ENCODE peak calls at places on chromosomes 13 and 19, in seven cellular contexts. Q is BE2C; I is heart right ventricle; O is right lobe of liver; T is mammary epithelial cell; U is cardiac muscle cell; C is CD8-positive, alpha-beta memory T cell. L is an unnamed sample. For H3K9me3, the result is how much of the 10 kb centered on the place peaks cover.

GRCh38 chr13:30791354-30791921 is 56.1 kb downstream of the ALOX5AP start:
- DNase-seq in Q (peak), I (peak), O (no peak), T (no peak), U (no peak), C (no peak), L (no peak)

GRCh38 chr13:41467546-41467945 is 10.2 kb downstream of the RGCC start:
- DNase-seq in Q (no peak), I (no peak), O (no peak), T (no peak), U (no peak), C (no peak), L (no peak)

GRCh38 chr13:37074703-37075102 is 15.2 kb upstream of the SUPT20H start:
- DNase-seq in Q (no peak), I (no peak), O (no peak), T (peak), U (peak), C (no peak), L (peak)

GRCh38 chr19:55502197-55502952 is 14.1 kb downstream of the SSC5D start:
- DNase-seq in Q (no peak), I (no peak), O (no peak), T (no peak), U (no peak), C (no peak), L (no peak)

GRCh38 chr13:49908637-49909036 is 27.5 kb downstream of the SPRYD7 start:
- DNase-seq in Q (no peak), I (no peak), O (no peak), T (no peak), U (no peak), C (no peak), L (peak)

GRCh38 chr19:10836478-10837325 is 690 bp upstream of the TMED1 start:
- DNase-seq in Q (peak), I (peak), O (peak), T (peak), U (peak), C (peak), L (peak)

GRCh38 chr13:114121496-114122466 is 10.6 kb downstream of the RASA3 start:
- DNase-seq in Q (no peak), I (no peak), O (no peak), T (no peak), U (no peak), C (no peak), L (no peak)

GRCh38 chr19:6577410-6578125 is 13.4 kb downstream of the CD70 start:
- DNase-seq in Q (no peak), I (no peak), O (no peak), T (peak), U (no peak), C (no peak), L (peak)

GRCh38 chr19:52115526-52116053 is 20.0 kb upstream of the ZNF841 start:
- DNase-seq in Q (no peak), I (no peak), O (no peak), T (no peak), U (no peak), C (no peak), L (no peak)

GRCh38 chr19:52112624-52113023 is 17.1 kb upstream of the ZNF841 start:
- DNase-seq in Q (no peak), I (no peak), O (no peak), T (no peak), U (no peak), C (no peak), L (no peak)

GRCh38 chr19:52114691-52115090 is 19.1 kb upstream of the ZNF841 start:
- DNase-seq in Q (no peak), I (no peak), O (no peak), T (no peak), U (no peak), C (no peak), L (no peak)

GRCh38 chr19:52110780-52111179 is 15.2 kb upstream of the ZNF841 start:
- DNase-seq in Q (no peak), I (no peak), O (no peak), T (no peak), U (no peak), C (no peak), L (no peak)
- H3K9me3 ChIP-seq in Q (under half), I (half or more), O (half or more), T (half or more), U (under half), C (half or more), L (half or more)

GRCh38 chr13:111253334-111253872 is 67.0 kb upstream of the TEX29 start:
- DNase-seq in Q (no peak), I (no peak), O (no peak), T (no peak), U (no peak), C (no peak), L (no peak)
- H3K9me3 ChIP-seq in Q (under half), I (under half), O (under half), T (under half), U (under half), C (under half), L (under half)

DNA sequence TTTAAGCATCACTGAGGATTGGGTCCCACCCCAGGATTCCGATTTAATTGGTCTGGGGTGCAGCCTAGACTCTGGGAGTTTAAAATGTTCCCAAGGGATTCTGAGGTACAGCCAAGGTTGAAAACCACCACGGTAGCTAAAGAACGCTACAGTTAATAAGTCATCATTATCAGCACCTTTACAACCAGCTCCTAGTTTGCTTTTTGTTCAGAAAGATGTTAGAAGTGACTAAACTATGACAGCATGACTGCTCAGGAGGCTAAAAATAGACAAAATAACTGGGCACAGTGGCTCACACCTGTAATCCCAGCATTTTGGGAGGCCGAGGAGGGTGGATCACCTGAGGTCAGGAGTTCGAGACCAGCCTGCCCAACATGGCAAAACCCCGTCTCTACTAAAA is 11.7 kb upstream of the EPSTI1 start:
- DNase-seq in Q (no peak), I (no peak), O (no peak), T (no peak), U (no peak), C (no peak), L (no peak)
- H3K9me3 ChIP-seq in Q (under half), I (under half), O (under half), T (under half), U (under half), C (under half), L (under half)

GRCh38 chr19:34767967-34768366 is 5.0 kb downstream of the ZNF599 start:
- DNase-seq in Q (no peak), I (no peak), O (no peak), T (no peak), U (no peak), C (no peak), L (no peak)
- H3K9me3 ChIP-seq in Q (under half), I (under half), O (under half), T (under half), U (under half), C (under half), L (under half)

L was measured in Karpas-422.